ENCODE peak calls at places on chromosomes 5 and 9, in nine cellular contexts. W is neural crest cell, S is OCI-LY7, X is thoracic aorta, F is pancreas, Z is astrocyte of the spinal cord, P is cardiac muscle cell, B is transverse colon, L is colonic mucosa. H is an unnamed sample.
A peak's percentile ranks its signal among the peaks of the same experiment; 100 is the strongest.

GRCh38 chr5:67679184-67679855 is 482.7 kb upstream of the CD180 start:
- DNase-seq in W (no peak), S (peak; percentile 2), X (no peak), F (no peak), Z (no peak), P (no peak), B (no peak), L (no peak), H (no peak)

GRCh38 chr9:121694582-121694981 is 43.1 kb downstream of the DAB2IP start:
- DNase-seq in W (no peak), S (no peak), X (no peak), F (peak; percentile 23), Z (no peak), P (no peak), B (no peak), L (no peak), H (no peak)

GRCh38 chr9:31996331-31996730 is 388.1 kb upstream of the ACO1 start:
- DNase-seq in W (no peak), S (no peak), X (no peak), F (no peak), Z (no peak), P (no peak), B (no peak), L (no peak), H (no peak)

GRCh38 chr5:169906745-169907649 is 73.3 kb downstream of the INSYN2B start:
- DNase-seq in W (no peak), S (no peak), X (no peak), F (no peak), Z (no peak), P (no peak), B (no peak), L (no peak), H (no peak)

GRCh38 chr5:42591026-42591425 is 165.6 kb upstream of the CCDC152 start:
- DNase-seq in W (no peak), S (no peak), X (no peak), F (no peak), Z (no peak), P (peak; percentile 71), B (no peak), L (peak; percentile 21), H (no peak)

GRCh38 chr9:127447416-127448111 is 3.6 kb downstream of the RPL12 start:
- DNase-seq in W (no peak), S (no peak), X (no peak), F (no peak), Z (peak; percentile 24), P (no peak), B (no peak), L (no peak), H (no peak)

GRCh38 chr5:153619706-153620105 is 129.2 kb downstream of the GRIA1 start:
- DNase-seq in W (no peak), S (no peak), X (no peak), F (no peak), Z (peak; percentile 62), P (peak; percentile 18), B (no peak), L (no peak), H (no peak)

GRCh38 chr9:72165821-72166547 is 16.7 kb downstream of the GDA start:
- DNase-seq in W (no peak), S (no peak), X (no peak), F (no peak), Z (no peak), P (no peak), B (no peak), L (no peak), H (no peak)

GRCh38 chr9:101578378-101578777 is 16.4 kb downstream of the PPP3R2 start:
- DNase-seq in W (no peak), S (no peak), X (no peak), F (no peak), Z (peak; percentile 56), P (no peak), B (no peak), L (no peak), H (no peak)

GRCh38 chr9:96186601-96187011 is 115.4 kb downstream of the HSD17B3 start:
- DNase-seq in W (peak; percentile 27), S (no peak), X (no peak), F (peak; percentile 24), Z (peak; percentile 3), P (peak; percentile 28), B (peak; percentile 75), L (peak; percentile 71), H (peak; percentile 73)

GRCh38 chr9:103397868-103398600 is 402.9 kb downstream of the CYLC2 start:
- DNase-seq in W (peak; percentile 6), S (peak; percentile 31), X (no peak), F (peak; percentile 19), Z (peak; percentile 57), P (peak; percentile 54), B (peak; percentile 25), L (peak; percentile 25), H (peak; percentile 59)

GRCh38 chr9:127455299-127455992 is 4.1 kb downstream of the LRSAM1 start:
- DNase-seq in W (no peak), S (peak; percentile 52), X (no peak), F (peak; percentile 44), Z (no peak), P (no peak), B (peak; percentile 47), L (peak; percentile 40), H (no peak)

GRCh38 chr5:79876510-79876909 is 114.6 kb downstream of the MTX3 start:
- DNase-seq in W (no peak), S (no peak), X (no peak), F (no peak), Z (no peak), P (no peak), B (no peak), L (no peak), H (no peak)

DNA sequence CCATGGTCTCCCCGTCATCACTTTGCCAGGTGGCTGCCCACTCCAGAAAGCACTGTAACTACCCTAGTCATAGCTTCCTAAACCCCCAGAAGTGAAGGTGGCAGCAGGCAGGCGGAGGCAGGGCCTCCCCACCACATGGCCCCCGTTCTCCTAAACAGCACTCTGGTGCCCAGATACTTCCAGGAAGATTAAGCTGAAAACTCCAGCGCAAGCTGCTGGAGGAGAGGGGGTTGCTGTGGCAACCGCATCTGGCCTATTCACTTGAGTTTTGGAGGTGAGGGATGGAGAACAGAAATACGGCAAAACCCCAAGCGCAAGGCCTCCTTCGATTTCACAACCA is 194.2 kb downstream of the OLFM1 start:
- DNase-seq in W (no peak), S (no peak), X (no peak), F (no peak), Z (no peak), P (no peak), B (no peak), L (no peak), H (no peak)
- TF ChIP-seq CTCF in W (no peak), S (no peak), X (no peak), F (no peak), Z (no peak), P (no peak), B (no peak), L (no peak), H (no peak)

DNA sequence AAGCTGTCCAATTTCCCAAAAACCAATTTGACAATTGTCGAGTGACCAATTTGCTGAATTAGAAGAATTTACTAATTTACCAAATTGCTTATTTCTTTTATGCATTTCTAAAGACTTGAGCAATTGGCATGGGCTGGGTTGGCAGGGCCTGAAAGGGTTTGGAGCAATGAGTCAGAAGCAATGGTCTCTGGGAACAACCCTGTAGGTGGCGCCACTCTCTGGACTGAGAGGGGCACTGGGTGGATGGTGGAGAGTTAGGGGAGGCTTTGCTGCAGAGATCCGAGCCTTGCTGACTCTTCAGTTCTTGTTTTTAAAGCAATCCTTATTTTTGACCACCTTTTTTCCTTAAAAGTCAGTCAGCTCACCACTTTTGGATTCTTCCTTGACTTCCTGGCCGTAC is 71.5 kb upstream of the RPS23 start:
- DNase-seq in W (peak; percentile 46), S (peak; percentile 13), X (peak; percentile 17), F (no peak), Z (no peak), P (no peak), B (peak; percentile 12), L (peak; percentile 34), H (peak; percentile 51)
- TF ChIP-seq CTCF in W (peak; percentile 53), S (peak; percentile 72), X (peak; percentile 8), F (no peak), Z (peak; percentile 49), P (peak; percentile 42), B (peak; percentile 19), L (peak; percentile 23), H (peak; percentile 24)

DNA sequence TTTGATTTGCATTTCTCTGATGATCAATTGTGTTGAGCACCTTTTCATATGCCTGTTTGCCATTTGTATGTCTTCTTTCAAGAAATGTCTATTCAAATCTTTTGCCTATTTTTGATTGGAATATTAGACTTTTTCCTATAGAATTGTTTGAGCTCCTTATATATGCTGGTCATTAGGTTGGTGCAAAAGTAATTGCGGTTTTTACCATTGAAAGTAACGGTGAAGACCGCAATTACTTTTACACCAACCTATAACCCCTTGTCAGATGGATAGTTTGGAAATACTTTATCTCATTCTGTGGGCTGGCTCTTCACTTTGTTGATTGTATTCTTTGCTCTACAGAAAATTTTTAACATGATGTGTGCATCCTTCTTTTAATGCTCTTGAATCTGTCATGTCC is 113.2 kb upstream of the PRRC1 start:
- DNase-seq in W (no peak), S (no peak), X (no peak), F (no peak), Z (no peak), P (no peak), B (no peak), L (no peak), H (no peak)
- TF ChIP-seq CTCF in W (no peak), S (no peak), X (no peak), F (no peak), Z (no peak), P (no peak), B (no peak), L (no peak), H (no peak)

GRCh38 chr9:91900057-91900816 is 49.8 kb downstream of the ROR2 start:
- DNase-seq in W (no peak), S (no peak), X (no peak), F (no peak), Z (no peak), P (peak; percentile 45), B (no peak), L (no peak), H (no peak)

GRCh38 chr9:91896513-91897121 is 53.4 kb downstream of the ROR2 start:
- DNase-seq in W (no peak), S (no peak), X (no peak), F (peak; percentile 68), Z (peak; percentile 46), P (peak; percentile 91), B (peak; percentile 40), L (no peak), H (peak; percentile 70)

GRCh38 chr9:91897201-91897600 is 52.8 kb downstream of the ROR2 start:
- DNase-seq in W (no peak), S (no peak), X (no peak), F (no peak), Z (no peak), P (peak; percentile 51), B (no peak), L (no peak), H (no peak)

GRCh38 chr9:91899611-91900010 is 50.4 kb downstream of the ROR2 start:
- DNase-seq in W (no peak), S (no peak), X (no peak), F (no peak), Z (no peak), P (no peak), B (no peak), L (no peak), H (no peak)

GRCh38 chr9:91898451-91899433 is 51.3 kb downstream of the ROR2 start:
- DNase-seq in W (no peak), S (no peak), X (no peak), F (no peak), Z (peak; percentile 64), P (peak; percentile 75), B (peak; percentile 37), L (peak; percentile 43), H (peak; percentile 63)
- TF ChIP-seq CTCF in W (no peak), S (no peak), X (no peak), F (no peak), Z (no peak), P (no peak), B (no peak), L (no peak), H (no peak)